ENCODE peak calls at places on chromosomes 3 and 15, in five cellular contexts. Q is left ventricle myocardium inferior, A is A549, X is body of pancreas, R is OCI-LY7. E is an unnamed sample.

GRCh38 chr3:122577409-122578028 is at the start of gene PARP15:
- DNase-seq in X (peak; percentile 4), A (no peak), Q (no peak), R (peak; percentile 58), E (no peak)

GRCh38 chr3:187969581-187969950 is 184.4 kb upstream of the LPP start:
- DNase-seq in A (no peak), R (peak; percentile 96), Q (no peak), X (no peak), E (no peak)

GRCh38 chr15:78951841-78952238 is 7.0 kb upstream of the CTSH start:
- DNase-seq in X (peak; percentile 84), Q (no peak), A (peak; percentile 60), R (no peak), E (no peak)

GRCh38 chr3:108208831-108209230 is 13.4 kb downstream of the IFT57 start:
- DNase-seq in X (no peak), Q (no peak), R (no peak), A (no peak), E (no peak)

GRCh38 chr15:81410318-81410753 is 36.3 kb upstream of the TMC3 start:
- DNase-seq in A (peak; percentile 36), X (peak; percentile 23), R (peak; percentile 60), Q (peak; percentile 42), E (no peak)

GRCh38 chr3:11924518-11924917 is 77.8 kb upstream of the TAMM41 start:
- DNase-seq in X (no peak), A (no peak), R (no peak), Q (no peak), E (no peak)

GRCh38 chr15:77032647-77033416 is 37.9 kb downstream of the PSTPIP1 start:
- DNase-seq in A (no peak), R (no peak), X (peak; percentile 1), Q (no peak), E (no peak)

GRCh38 chr3:11060500-11061251 is 68.1 kb downstream of the SLC6A1 start:
- DNase-seq in X (peak; percentile 44), A (peak; percentile 75), R (peak; percentile 2), Q (peak; percentile 54), E (peak; percentile 40)

GRCh38 chr3:177946515-177946914 is 589.7 kb upstream of the KCNMB2 start:
- DNase-seq in X (no peak), Q (no peak), A (no peak), R (no peak), E (no peak)

GRCh38 chr3:185649414-185649813 is 63.3 kb downstream of the SENP2 start:
- DNase-seq in X (no peak), R (no peak), Q (no peak), A (no peak), E (no peak)

GRCh38 chr3:186784820-186785516 is 1.6 kb downstream of the EIF4A2 start:
- DNase-seq in Q (no peak), A (no peak), R (no peak), X (peak; percentile 23), E (no peak)

GRCh38 chr3:98645039-98645438 is 51.6 kb upstream of the CPOX start:
- DNase-seq in X (no peak), A (no peak), Q (no peak), R (no peak), E (no peak)

GRCh38 chr3:65971281-65972252 is 67.2 kb downstream of the MAGI1 start:
- DNase-seq in X (no peak), A (no peak), Q (no peak), R (no peak), E (no peak)

GRCh38 chr3:52002768-52003167 is 7.1 kb upstream of the RPL29 start:
- DNase-seq in X (no peak), R (no peak), Q (no peak), A (no peak), E (no peak)

GRCh38 chr15:65038838-65039237 is 6.3 kb upstream of the SLC51B start:
- DNase-seq in A (no peak), X (no peak), R (no peak), Q (no peak), E (no peak)

GRCh38 chr3:128324911-128325592 is 141.6 kb downstream of the DNAJB8 start:
- DNase-seq in A (no peak), X (no peak), R (no peak), Q (no peak), E (no peak)

GRCh38 chr3:33590541-33590940 is 127.5 kb downstream of the CLASP2 start:
- DNase-seq in Q (no peak), R (no peak), X (no peak), A (no peak), E (no peak)

GRCh38 chr3:149277338-149277813 is 55.7 kb upstream of the CP start:
- DNase-seq in X (no peak), Q (no peak), A (peak; percentile 38), R (peak; percentile 70), E (no peak)

GRCh38 chr3:159627634-159628033 is 361.0 kb upstream of the IL12A start:
- DNase-seq in A (no peak), Q (no peak), R (no peak), X (no peak), E (no peak)

GRCh38 chr15:28114114-28114455 is 15.0 kb upstream of the OCA2 start:
- DNase-seq in X (no peak), Q (no peak), R (no peak), A (no peak), E (no peak)

GRCh38 chr3:165206454-165207266 is 10.5 kb upstream of the SLITRK3 start:
- DNase-seq in R (peak; percentile 45), X (peak; percentile 80), Q (peak; percentile 66), A (peak; percentile 53), E (no peak)

GRCh38 chr15:70492240-70493177 is 270.8 kb downstream of the UACA start:
- DNase-seq in X (peak; percentile 69), A (peak; percentile 77), Q (peak; percentile 64), R (peak; percentile 87), E (no peak)

GRCh38 chr15:37083610-37084009 is 16.7 kb downstream of the MEIS2 start:
- DNase-seq in X (no peak), R (no peak), Q (no peak), A (no peak), E (no peak)

GRCh38 chr15:50883903-50884302 is 24.6 kb upstream of the AP4E1 start:
- DNase-seq in R (peak; percentile 13), A (no peak), X (peak; percentile 19), Q (no peak), E (no peak)

GRCh38 chr3:134392336-134392983 is 18.2 kb upstream of the AMOTL2 start:
- DNase-seq in Q (no peak), A (no peak), R (no peak), X (no peak), E (no peak)

GRCh38 chr15:35481992-35482391 is 64.0 kb downstream of the DPH6 start:
- DNase-seq in X (no peak), Q (no peak), R (no peak), A (peak; percentile 14), E (no peak)

GRCh38 chr3:18740631-18741583 is 315.8 kb upstream of the SATB1 start:
- DNase-seq in A (no peak), Q (no peak), X (peak; percentile 45), R (peak; percentile 76), E (no peak)

GRCh38 chr3:125128861-125129501 is 73.2 kb upstream of the HEG1 start:
- DNase-seq in R (no peak), Q (no peak), X (peak; percentile 30), A (no peak), E (no peak)

GRCh38 chr3:40768536-40768935 is 243.8 kb downstream of the ZNF621 start:
- DNase-seq in Q (no peak), X (no peak), A (no peak), R (no peak), E (no peak)

GRCh38 chr15:93221754-93222153 is 132.7 kb upstream of the RGMA start:
- DNase-seq in R (no peak), X (no peak), Q (no peak), A (no peak), E (no peak)
- TF ChIP-seq CTCF in R (no peak), X (no peak), Q (no peak), A (no peak), E (no peak)

GRCh38 chr3:130533247-130533646 is 16.3 kb downstream of the COL6A6 start:
- DNase-seq in A (no peak), R (no peak), X (no peak), Q (no peak), E (no peak)

GRCh38 chr3:130528120-130528519 is 11.1 kb downstream of the COL6A6 start:
- DNase-seq in Q (no peak), A (no peak), X (no peak), R (no peak), E (no peak)

DNA sequence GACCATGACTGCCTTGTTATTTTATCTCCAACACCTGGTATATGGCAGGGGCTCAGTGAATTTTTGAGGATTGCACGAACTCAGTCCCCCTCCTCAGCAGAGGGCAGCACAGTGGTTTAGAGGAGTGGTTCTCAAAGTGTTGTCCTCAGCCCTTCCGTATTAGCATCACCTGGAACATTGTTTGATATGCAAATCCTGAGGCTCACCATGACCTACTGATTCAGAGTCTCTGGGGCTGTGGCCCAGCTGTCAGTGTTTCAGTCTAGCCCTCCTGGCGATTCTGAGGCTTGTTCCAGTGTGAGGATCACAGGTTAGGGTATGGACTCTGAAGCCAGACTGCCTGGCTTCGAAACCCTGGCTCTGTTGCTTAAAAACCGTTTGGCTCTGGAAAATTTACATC is 12.8 kb downstream of the COL6A6 start:
- DNase-seq in X (no peak), A (no peak), R (peak; percentile 55), Q (no peak), E (no peak)
- TF ChIP-seq CTCF in X (no peak), A (no peak), R (peak; percentile 55), Q (no peak), E (no peak)

GRCh38 chr3:57681691-57682090 is 11.2 kb downstream of the DENND6A start:
- DNase-seq in Q (no peak), R (no peak), A (no peak), X (no peak), E (no peak)

GRCh38 chr3:57680046-57680445 is 12.8 kb downstream of the DENND6A start:
- DNase-seq in X (no peak), Q (no peak), R (no peak), A (no peak), E (no peak)

GRCh38 chr3:57683286-57683685 is 9.6 kb downstream of the DENND6A start:
- DNase-seq in Q (no peak), A (no peak), X (no peak), R (no peak), E (no peak)

DNA sequence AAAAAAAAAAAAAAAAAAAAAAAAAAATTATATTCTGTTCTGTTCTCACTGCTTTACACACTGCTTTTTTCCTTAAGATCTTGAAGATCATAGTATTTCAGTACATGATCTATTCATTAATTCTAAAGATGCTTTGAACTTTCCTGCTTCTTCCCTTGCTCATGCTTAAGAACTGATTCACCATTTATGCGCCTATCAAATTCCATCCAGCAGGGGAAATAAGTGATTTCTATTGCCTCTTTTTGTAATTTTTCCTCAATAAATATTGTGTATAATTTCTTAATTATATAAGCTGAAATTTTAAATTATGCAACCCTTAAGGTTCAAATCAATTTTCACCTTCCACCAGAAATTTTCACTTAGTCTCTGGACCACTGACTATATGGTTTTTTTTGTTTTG is 10.6 kb downstream of the DENND6A start:
- DNase-seq in Q (no peak), A (no peak), R (no peak), X (no peak), E (no peak)
- TF ChIP-seq CTCF in Q (no peak), A (peak; percentile 13), R (no peak), X (no peak), E (no peak)

DNA sequence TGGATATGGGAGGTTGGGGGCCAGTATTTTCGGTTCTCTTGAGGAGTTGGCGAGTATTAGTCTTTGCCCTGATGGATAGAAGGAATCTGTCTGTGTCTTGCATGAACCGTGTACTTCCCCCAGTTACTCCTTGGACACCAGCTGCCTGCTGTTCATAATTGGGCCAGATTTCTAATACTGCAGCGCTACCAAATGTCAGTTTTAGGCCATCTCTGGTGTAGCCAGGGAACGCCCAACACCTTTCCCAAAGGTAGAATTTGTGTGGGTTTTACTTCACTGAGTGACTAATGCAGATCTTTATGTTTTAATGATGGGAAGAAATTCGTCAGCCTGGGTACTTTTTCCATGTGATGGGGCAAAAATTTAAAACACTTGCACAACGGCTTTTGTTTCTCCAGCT is 18.4 kb downstream of the FLNB start:
- DNase-seq in A (no peak), Q (no peak), R (no peak), X (no peak), E (no peak)
- TF ChIP-seq CTCF in A (no peak), Q (no peak), R (no peak), X (no peak), E (no peak)